ENCODE peak calls at places on chromosomes 5 and 9, in ten cellular contexts. P is Peyer's patch, O is fibroblast of lung, V is astrocyte of the spinal cord, G is upper lobe of right lung, D is AG10803, A is coronary artery, S is psoas muscle, J is AG09309, K is cardiac fibroblast. R is an unnamed sample.

GRCh38 chr5:83011990-83012389 is 65.2 kb downstream of the TMEM167A start:
- DNase-seq in K (peak; percentile 6), S (no peak), V (no peak), O (no peak), D (no peak), J (no peak), P (no peak), A (no peak), G (no peak), R (no peak)

GRCh38 chr5:156388233-156388632 is 61.3 kb downstream of the SGCD start:
- DNase-seq in G (no peak), O (no peak), K (no peak), A (no peak), P (no peak), D (no peak), V (no peak), S (no peak), J (no peak), R (no peak)

GRCh38 chr5:138352071-138352721 is at the start of gene KDM3B:
- DNase-seq in D (peak; percentile 80), V (peak; percentile 90), S (peak; percentile 86), K (peak; percentile 85), P (peak; percentile 93), A (peak; percentile 93), G (peak; percentile 94), J (no peak), O (peak; percentile 84), R (peak; percentile 74)

GRCh38 chr9:110767559-110768063 is 99.0 kb downstream of the MUSK start:
- DNase-seq in S (peak; percentile 55), P (peak; percentile 57), A (no peak), O (peak; percentile 85), G (no peak), D (peak; percentile 69), J (no peak), V (peak; percentile 71), K (peak; percentile 74), R (peak; percentile 96)

GRCh38 chr9:115170674-115171073 is 52.7 kb upstream of the TNC start:
- DNase-seq in K (peak; percentile 39), G (no peak), A (no peak), V (peak; percentile 64), J (no peak), D (peak; percentile 54), P (no peak), S (peak; percentile 13), O (peak; percentile 68), R (peak; percentile 44)

GRCh38 chr9:101791938-101792337 is 53.5 kb upstream of the GRIN3A start:
- DNase-seq in G (no peak), D (no peak), V (peak; percentile 1), K (peak; percentile 29), O (no peak), J (no peak), A (no peak), P (peak; percentile 69), S (no peak), R (peak; percentile 0)

GRCh38 chr9:91580136-91580535 is 156.5 kb upstream of the NFIL3 start:
- DNase-seq in V (peak; percentile 81), A (no peak), K (peak; percentile 13), O (peak; percentile 16), P (no peak), G (no peak), J (no peak), S (no peak), D (peak; percentile 63), R (peak; percentile 63)

GRCh38 chr9:72588336-72588735 is 66.9 kb downstream of the TMC1 start:
- DNase-seq in S (no peak), A (no peak), K (no peak), P (no peak), G (no peak), O (peak; percentile 54), J (no peak), D (peak; percentile 82), V (peak; percentile 64), R (peak; percentile 90)

GRCh38 chr5:171863928-171864327 is 78.3 kb downstream of the SMIM23 start:
- DNase-seq in K (peak; percentile 91), S (no peak), P (no peak), G (no peak), V (peak; percentile 87), O (peak; percentile 41), J (peak; percentile 67), A (no peak), D (peak; percentile 82), R (peak; percentile 83)

GRCh38 chr5:89584339-89584956 is 701.5 kb upstream of the MEF2C start:
- DNase-seq in J (peak; percentile 50), K (peak; percentile 76), O (peak; percentile 65), P (no peak), A (no peak), G (no peak), D (peak; percentile 71), S (no peak), V (peak; percentile 78), R (peak; percentile 62)

GRCh38 chr5:97644206-97644605 is 461.2 kb upstream of the RIOK2 start:
- DNase-seq in D (no peak), G (no peak), K (no peak), J (no peak), S (no peak), P (no peak), O (no peak), V (no peak), A (no peak), R (no peak)

DNA sequence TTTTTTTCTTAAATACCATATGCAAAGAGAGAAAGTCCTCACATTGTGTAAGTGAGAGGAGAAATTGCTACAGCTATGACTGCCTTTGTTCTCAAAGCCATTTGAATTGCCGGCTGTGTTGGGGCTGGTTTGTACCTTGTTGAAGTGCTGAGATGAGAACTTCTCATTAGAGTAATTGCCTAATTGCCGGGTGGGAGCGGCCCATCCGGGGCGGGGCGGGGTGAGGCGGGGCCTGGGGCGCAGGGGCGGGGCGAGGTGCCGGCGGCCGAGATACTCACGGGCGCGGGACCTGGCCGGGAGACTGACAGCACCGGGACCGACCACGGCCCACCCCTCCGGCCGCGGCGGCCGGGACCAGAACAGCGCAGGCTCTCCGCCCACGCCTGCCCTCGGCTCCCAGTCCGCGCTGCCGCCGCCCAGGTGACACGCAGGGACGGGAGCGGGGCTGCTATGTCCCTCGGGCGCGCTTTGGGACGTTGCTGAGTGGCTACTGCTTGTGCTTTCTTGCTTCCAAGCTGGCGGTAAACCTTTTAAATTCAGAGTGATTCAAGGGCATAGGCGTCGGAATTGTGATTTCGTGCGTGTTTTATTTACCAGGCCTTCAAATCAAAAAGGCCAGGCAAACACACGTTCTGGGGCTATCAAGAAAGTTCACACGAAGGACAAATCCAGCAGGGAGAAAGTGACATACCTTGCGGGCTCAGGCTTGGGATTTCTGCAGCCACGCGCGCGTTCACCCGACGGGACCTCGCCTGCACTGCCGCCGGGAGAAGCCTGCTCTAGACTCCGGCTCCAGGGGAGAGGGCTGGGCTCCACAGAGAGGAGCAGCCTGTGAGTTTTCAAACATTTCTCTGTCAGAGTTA is 269.1 kb downstream of the FANCC start:
- DNase-seq in D (peak; percentile 29), S (peak; percentile 69), P (peak; percentile 87), G (peak; percentile 93), O (peak; percentile 36), J (no peak), V (no peak), A (no peak), K (peak; percentile 43), R (peak; percentile 44)
- H3K4me3 ChIP-seq in D (peak overlapping the region; percentile 51), S (peak overlapping the region; percentile 74), P (peak overlapping the region; percentile 68), G (peak overlapping the region; percentile 64), O (peak overlapping the region; percentile 68), J (peak overlapping the region; percentile 49), V (peak overlapping the region; percentile 54), A (peak overlapping the region; percentile 72), K (peak overlapping the region; percentile 58), R (peak overlapping the region; percentile 63)

DNA sequence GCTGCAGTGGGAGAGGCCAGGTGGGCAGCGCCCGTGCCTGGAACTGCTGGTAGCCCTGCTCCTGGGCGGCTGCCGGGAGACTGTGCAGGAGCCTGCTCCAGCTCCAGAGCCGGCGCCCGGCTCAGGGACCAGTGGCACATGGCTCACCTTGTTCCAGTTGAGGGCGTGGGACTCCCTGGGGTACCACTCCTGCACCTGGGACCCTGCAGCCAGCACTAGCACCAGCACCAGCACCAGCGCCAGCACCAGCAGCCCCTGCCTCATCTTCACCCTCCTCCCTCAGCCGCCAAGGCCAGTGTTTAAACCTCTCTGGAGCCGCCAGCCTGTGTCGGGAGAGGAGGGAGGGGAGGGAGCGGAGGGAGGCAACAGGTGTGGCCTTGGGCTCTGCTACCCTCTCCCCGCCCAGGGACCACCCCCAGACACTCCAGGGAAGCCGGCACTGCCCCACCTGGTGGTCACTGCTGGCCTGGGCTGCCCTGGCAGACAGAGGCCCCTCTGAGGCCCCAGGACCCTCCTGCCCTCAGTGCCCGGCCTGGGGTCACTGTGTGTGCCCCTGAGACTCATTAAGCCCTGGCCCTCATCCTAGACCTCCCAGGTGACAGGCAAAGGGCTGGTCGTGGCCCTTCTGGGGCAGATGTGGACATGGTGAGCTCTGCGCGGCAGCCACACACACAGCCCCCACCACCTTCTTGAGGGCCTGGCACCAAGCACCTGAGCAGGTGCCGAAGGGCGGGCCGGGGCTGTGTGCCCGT is at the start of gene LCN10:
- DNase-seq in D (no peak), S (no peak), K (no peak), O (no peak), A (no peak), G (no peak), P (no peak), J (no peak), V (no peak), R (no peak)
- TF ChIP-seq CTCF in D (peak; percentile 25), S (no peak), K (peak; percentile 41), O (peak; percentile 21), A (no peak), G (peak; percentile 23), P (peak; percentile 24), J (peak; percentile 47), V (peak; percentile 64), R (peak; percentile 40)

GRCh38 chr5:92086059-92086811 is 703.1 kb upstream of the ARRDC3 start:
- DNase-seq in K (no peak), A (no peak), S (no peak), O (no peak), D (no peak), G (no peak), P (no peak), V (no peak), J (no peak), R (no peak)

DNA sequence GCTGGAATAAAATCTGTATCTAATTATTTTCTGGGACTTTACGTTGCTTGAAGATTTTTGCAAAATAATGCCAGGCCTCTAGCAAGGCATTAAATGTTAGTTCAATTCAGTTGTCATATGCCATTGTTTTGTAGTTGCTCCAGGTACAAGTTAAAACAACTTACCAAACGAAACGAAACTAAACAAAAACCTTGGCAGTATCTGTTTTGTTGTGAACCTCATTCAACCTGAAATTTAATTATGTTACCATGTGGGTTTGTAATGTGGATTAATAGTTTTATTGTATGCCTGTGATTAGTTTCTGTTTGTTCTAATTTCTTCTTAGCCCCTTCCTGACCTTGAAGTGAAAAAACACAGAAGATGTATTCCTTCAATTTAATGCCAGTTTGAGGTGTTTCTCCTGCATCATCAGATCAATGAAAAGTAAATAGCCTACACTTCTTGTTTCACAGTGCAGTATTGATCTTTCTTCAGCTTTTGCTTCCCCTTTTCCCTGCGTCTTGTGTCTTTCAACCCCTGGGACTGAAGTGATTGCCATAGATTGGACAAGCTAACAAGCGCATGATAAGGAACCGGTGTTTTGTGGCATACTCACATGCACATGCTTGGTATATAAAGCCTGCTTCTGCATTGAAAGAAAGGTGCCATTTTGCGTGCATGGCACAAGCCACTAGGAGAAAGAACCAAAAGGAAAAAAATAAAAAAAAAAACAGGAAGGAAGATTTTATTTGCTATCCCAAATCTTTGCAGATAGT is 699.0 kb upstream of the ARRDC3 start:
- DNase-seq in J (no peak), P (no peak), A (no peak), G (no peak), K (no peak), D (no peak), S (no peak), V (no peak), O (no peak), R (no peak)
- H3K4me3 ChIP-seq in J (no peak overlapping the region), P (no peak overlapping the region), A (no peak overlapping the region), G (no peak overlapping the region), K (no peak overlapping the region), D (no peak overlapping the region), S (no peak overlapping the region), V (no peak overlapping the region), O (peak overlapping the region; percentile 14), R (no peak overlapping the region)

GRCh38 chr5:142873831-142874230 is 103.7 kb downstream of the ARHGAP26 start:
- DNase-seq in A (peak; percentile 35), K (no peak), J (no peak), V (no peak), G (no peak), P (no peak), O (no peak), S (no peak), D (no peak), R (no peak)
- TF ChIP-seq CTCF in A (no peak), K (peak; percentile 9), J (peak; percentile 29), V (peak; percentile 29), G (no peak), P (no peak), O (peak; percentile 19), S (no peak), D (peak; percentile 25), R (peak; percentile 4)

R was measured in fibroblast of the aortic adventitia.